ENCODE peak calls at places on chromosomes 4 and X, in six cellular contexts. J is activated CD4-positive, CD25-positive, alpha-beta regulatory T cell; V is nephron progenitor cell; Y is foreskin fibroblast; A is EL; I is OCI-LY7. U is an unnamed sample.

GRCh38 chr4:106818764-106819163 is 217.3 kb downstream of the DKK2 start:
- DNase-seq in J (no peak), V (no peak), Y (no peak), A (no peak), I (no peak), U (no peak)

GRCh38 chr4:154491341-154491679 is 289 bp downstream of the DCHS2 start:
- DNase-seq in J (no peak), V (no peak), Y (peak), A (peak), I (no peak), U (no peak)

GRCh38 chr4:161498155-161498554 is 665.6 kb downstream of the FSTL5 start:
- DNase-seq in J (no peak), V (no peak), Y (no peak), A (no peak), I (no peak), U (no peak)

GRCh38 chr4:113411496-113411938 is 350.0 kb downstream of the CAMK2D start:
- DNase-seq in J (no peak), V (no peak), Y (peak), A (peak), I (no peak), U (no peak)

GRCh38 chrX:70826715-70827114 is 81.8 kb downstream of the TEX11 start:
- DNase-seq in J (no peak), V (no peak), Y (no peak), A (no peak), I (no peak), U (no peak)

GRCh38 chr4:138055890-138056289 is 186.3 kb downstream of the SLC7A11 start:
- DNase-seq in J (no peak), V (no peak), Y (peak), A (peak), I (no peak), U (no peak)

GRCh38 chr4:38743866-38744265 is 38.9 kb downstream of the TLR10 start:
- DNase-seq in J (no peak), V (no peak), Y (no peak), A (peak), I (no peak), U (no peak)

GRCh38 chr4:132316738-132317137 is 832.4 kb upstream of the PCDH10 start:
- DNase-seq in J (no peak), V (no peak), Y (no peak), A (no peak), I (no peak), U (no peak)

GRCh38 chr4:8201341-8201781 is 2.3 kb downstream of the SH3TC1 start:
- DNase-seq in J (no peak), V (no peak), Y (no peak), A (no peak), I (peak), U (no peak)

GRCh38 chr4:155954939-155955338 is 1.3 kb upstream of the CTSO start:
- DNase-seq in J (no peak), V (no peak), Y (no peak), A (no peak), I (no peak), U (no peak)

GRCh38 chr4:169438057-169438480 is 167.3 kb upstream of the SH3RF1 start:
- DNase-seq in J (no peak), V (no peak), Y (no peak), A (no peak), I (no peak), U (no peak)

GRCh38 chr4:56215138-56215793 is 172.0 kb downstream of the AASDH start:
- DNase-seq in J (no peak), V (no peak), Y (no peak), A (no peak), I (no peak), U (no peak)

GRCh38 chr4:100299019-100299418 is 108.8 kb upstream of the DDIT4L start:
- DNase-seq in J (no peak), V (no peak), Y (peak), A (peak), I (no peak), U (no peak)

GRCh38 chr4:77358315-77358928 is 201.4 kb downstream of the CCNG2 start:
- DNase-seq in J (no peak), V (peak), Y (peak), A (peak), I (peak), U (peak)

GRCh38 chr4:13865871-13866669 is 238.5 kb upstream of the BOD1L1 start:
- DNase-seq in J (no peak), V (no peak), Y (peak), A (peak), I (no peak), U (no peak)

GRCh38 chr4:57119054-57119651 is 9.0 kb upstream of the IGFBP7 start:
- DNase-seq in J (no peak), V (no peak), Y (peak), A (peak), I (no peak), U (no peak)

GRCh38 chrX:42694260-42694815 is 83.6 kb downstream of the PPP1R2C start:
- DNase-seq in J (no peak), V (no peak), Y (no peak), A (peak), I (no peak), U (no peak)

GRCh38 chr4:152460488-152460887 is 75.4 kb downstream of the FBXW7 start:
- DNase-seq in J (no peak), V (no peak), Y (peak), A (peak), I (peak), U (peak)

GRCh38 chrX:1537031-1537715 is at the start of gene P2RY8:
- DNase-seq in J (peak), V (no peak), Y (peak), A (peak), I (peak), U (peak)

GRCh38 chr4:113821851-113822250 is 60.3 kb upstream of the CAMK2D start:
- DNase-seq in J (no peak), V (no peak), Y (no peak), A (no peak), I (no peak), U (no peak)

GRCh38 chr4:21304061-21304541 is 603.8 kb downstream of the PACRGL start:
- DNase-seq in J (no peak), V (peak), Y (no peak), A (no peak), I (no peak), U (no peak)

GRCh38 chr4:40335508-40335860 is 351 bp downstream of the CHRNA9 start:
- DNase-seq in J (no peak), V (no peak), Y (peak), A (peak), I (no peak), U (no peak)

GRCh38 chr4:81214518-81215218 is 354 bp downstream of the PRKG2 start:
- DNase-seq in J (no peak), V (peak), Y (no peak), A (peak), I (no peak), U (no peak)

GRCh38 chrX:123570011-123570590 is 162.8 kb downstream of the THOC2 start:
- DNase-seq in J (no peak), V (no peak), Y (no peak), A (no peak), I (no peak), U (no peak)

GRCh38 chr4:41913509-41913908 is 21.7 kb upstream of the TMEM33 start:
- DNase-seq in J (no peak), V (no peak), Y (peak), A (peak), I (no peak), U (no peak)

GRCh38 chr4:78704981-78705757 is 71.0 kb upstream of the BMP2K start:
- DNase-seq in J (no peak), V (no peak), Y (peak), A (peak), I (no peak), U (no peak)

GRCh38 chr4:181566490-181566889 is 676.7 kb upstream of the TENM3 start:
- DNase-seq in J (no peak), V (no peak), Y (no peak), A (peak), I (no peak), U (no peak)

GRCh38 chrX:13545731-13546130 is 23.7 kb upstream of the EGFL6 start:
- DNase-seq in J (no peak), V (no peak), Y (no peak), A (no peak), I (no peak), U (no peak)

GRCh38 chr4:15089979-15090378 is 87.7 kb downstream of the CPEB2 start:
- DNase-seq in J (no peak), V (no peak), Y (no peak), A (no peak), I (no peak), U (no peak)

GRCh38 chrX:106899276-106899675 is 3.9 kb downstream of the RIPPLY1 start:
- DNase-seq in J (no peak), V (no peak), Y (no peak), A (no peak), I (no peak), U (no peak)

GRCh38 chr4:25180524-25181131 is 20.4 kb upstream of the SEPSECS start:
- DNase-seq in J (no peak), V (peak), Y (no peak), A (peak), I (peak), U (peak)

GRCh38 chr4:155495572-155496293 is 119.0 kb upstream of the MAP9 start:
- DNase-seq in J (no peak), V (no peak), Y (no peak), A (no peak), I (no peak), U (no peak)

GRCh38 chr4:83328486-83328885 is 6.2 kb downstream of the HPSE start:
- DNase-seq in J (no peak), V (no peak), Y (no peak), A (peak), I (no peak), U (peak)

GRCh38 chr4:100168521-100168920 is 21.7 kb downstream of the DDIT4L start:
- DNase-seq in J (no peak), V (no peak), Y (peak), A (peak), I (no peak), U (no peak)

GRCh38 chrX:5971300-5971699 is 257.4 kb downstream of the NLGN4X start:
- DNase-seq in J (no peak), V (no peak), Y (no peak), A (no peak), I (no peak), U (no peak)

GRCh38 chr4:109410226-109410625 is 23.4 kb upstream of the SEC24B start:
- DNase-seq in J (no peak), V (no peak), Y (no peak), A (no peak), I (no peak), U (no peak)

GRCh38 chr4:8238061-8238511 is 31.5 kb upstream of the HTRA3 start:
- DNase-seq in J (no peak), V (no peak), Y (no peak), A (no peak), I (peak), U (peak)

GRCh38 chr4:112519689-112520597 is 4.0 kb upstream of the NEUROG2 start:
- DNase-seq in J (no peak), V (peak), Y (no peak), A (no peak), I (no peak), U (no peak)